ENCODE peak calls at places on chromosome 22, in nine cellular contexts. V, I, O, H, K, Y, C, S and B are unnamed samples.

GRCh38 chr22:20420157-20420842 is 17.3 kb downstream of the SCARF2 start:
- DNase-seq in V (no peak), I (no peak), O (no peak), H (no peak), K (peak; percentile 68), Y (no peak), C (no peak), S (no peak), B (no peak)

GRCh38 chr22:46038516-46039430 is 61.8 kb upstream of the WNT7B start:
- DNase-seq in V (no peak), I (no peak), O (no peak), H (no peak), K (peak; percentile 70), Y (no peak), C (no peak), S (no peak), B (no peak)

GRCh38 chr22:17411213-17411612 is 42.0 kb downstream of the CECR2 start:
- DNase-seq in V (no peak), I (peak; percentile 22), O (peak; percentile 33), H (no peak), K (no peak), Y (no peak), C (no peak), S (peak; percentile 44), B (no peak)

GRCh38 chr22:19848298-19849224 is 6.1 kb downstream of the GNB1L start:
- DNase-seq in V (no peak), I (no peak), O (peak; percentile 14), H (no peak), K (no peak), Y (no peak), C (peak; percentile 81), S (no peak), B (no peak)

GRCh38 chr22:39674536-39674935 is 104.0 kb downstream of the CACNA1I start:
- DNase-seq in V (no peak), I (no peak), O (peak; percentile 4), H (no peak), K (no peak), Y (no peak), C (no peak), S (no peak), B (no peak)

GRCh38 chr22:39236321-39237275 is 8.2 kb downstream of the PDGFB start:
- DNase-seq in V (no peak), I (no peak), O (no peak), H (no peak), K (no peak), Y (peak; percentile 19), C (no peak), S (peak; percentile 90), B (no peak)

GRCh38 chr22:44645531-44645930 is 56.5 kb upstream of the PRR5 start:
- DNase-seq in V (no peak), I (no peak), O (no peak), H (no peak), K (no peak), Y (no peak), C (no peak), S (no peak), B (no peak)

GRCh38 chr22:17783773-17784480 is 9.7 kb upstream of the BID start:
- DNase-seq in V (no peak), I (no peak), O (no peak), H (no peak), K (no peak), Y (no peak), C (no peak), S (no peak), B (no peak)

GRCh38 chr22:30219049-30219448 is 27.5 kb downstream of the LIF start:
- DNase-seq in V (no peak), I (no peak), O (no peak), H (no peak), K (no peak), Y (no peak), C (no peak), S (no peak), B (no peak)

GRCh38 chr22:33723915-33724314 is 196.4 kb downstream of the LARGE1 start:
- DNase-seq in V (no peak), I (no peak), O (no peak), H (no peak), K (no peak), Y (no peak), C (no peak), S (peak; percentile 18), B (no peak)

GRCh38 chr22:45453764-45454163 is 40.3 kb downstream of the RIBC2 start:
- DNase-seq in V (no peak), I (no peak), O (no peak), H (no peak), K (no peak), Y (peak; percentile 54), C (no peak), S (no peak), B (no peak)

GRCh38 chr22:42937164-42937854 is 77.6 kb downstream of the PACSIN2 start:
- DNase-seq in V (no peak), I (peak; percentile 73), O (peak; percentile 91), H (peak; percentile 56), K (no peak), Y (peak; percentile 86), C (no peak), S (no peak), B (peak; percentile 51)

GRCh38 chr22:19361501-19362103 is 69.9 kb downstream of the HIRA start:
- DNase-seq in V (no peak), I (no peak), O (no peak), H (no peak), K (no peak), Y (no peak), C (no peak), S (no peak), B (no peak)

GRCh38 chr22:33451851-33452469 is 393.8 kb upstream of the SYN3 start:
- DNase-seq in V (no peak), I (no peak), O (peak; percentile 13), H (no peak), K (no peak), Y (no peak), C (no peak), S (no peak), B (no peak)

GRCh38 chr22:42074153-42074750 is at the start of gene PHETA2:
- DNase-seq in V (peak; percentile 32), I (peak; percentile 34), O (peak; percentile 51), H (no peak), K (no peak), Y (peak; percentile 58), C (peak; percentile 49), S (no peak), B (no peak)

GRCh38 chr22:45212992-45213751 is 27.5 kb downstream of the KIAA0930 start:
- DNase-seq in V (no peak), I (peak; percentile 70), O (peak; percentile 76), H (no peak), K (no peak), Y (peak; percentile 80), C (no peak), S (peak; percentile 47), B (no peak)

GRCh38 chr22:44145544-44145943 is 35.2 kb upstream of the PARVG start:
- DNase-seq in V (no peak), I (no peak), O (no peak), H (no peak), K (no peak), Y (no peak), C (no peak), S (peak; percentile 46), B (no peak)

GRCh38 chr22:26588749-26589366 is 1.1 kb downstream of the TPST2 start:
- DNase-seq in V (no peak), I (no peak), O (no peak), H (no peak), K (no peak), Y (no peak), C (no peak), S (no peak), B (no peak)
- H3K4me3 ChIP-seq in V (peak overlapping the region; percentile 100), I (peak overlapping the region; percentile 79), O (peak overlapping the region; percentile 69), H (peak overlapping the region; percentile 77), K (peak overlapping the region; percentile 93), Y (peak overlapping the region; percentile 84), C (peak overlapping the region; percentile 95), S (peak overlapping the region; percentile 92), B (peak overlapping the region; percentile 87)

DNA sequence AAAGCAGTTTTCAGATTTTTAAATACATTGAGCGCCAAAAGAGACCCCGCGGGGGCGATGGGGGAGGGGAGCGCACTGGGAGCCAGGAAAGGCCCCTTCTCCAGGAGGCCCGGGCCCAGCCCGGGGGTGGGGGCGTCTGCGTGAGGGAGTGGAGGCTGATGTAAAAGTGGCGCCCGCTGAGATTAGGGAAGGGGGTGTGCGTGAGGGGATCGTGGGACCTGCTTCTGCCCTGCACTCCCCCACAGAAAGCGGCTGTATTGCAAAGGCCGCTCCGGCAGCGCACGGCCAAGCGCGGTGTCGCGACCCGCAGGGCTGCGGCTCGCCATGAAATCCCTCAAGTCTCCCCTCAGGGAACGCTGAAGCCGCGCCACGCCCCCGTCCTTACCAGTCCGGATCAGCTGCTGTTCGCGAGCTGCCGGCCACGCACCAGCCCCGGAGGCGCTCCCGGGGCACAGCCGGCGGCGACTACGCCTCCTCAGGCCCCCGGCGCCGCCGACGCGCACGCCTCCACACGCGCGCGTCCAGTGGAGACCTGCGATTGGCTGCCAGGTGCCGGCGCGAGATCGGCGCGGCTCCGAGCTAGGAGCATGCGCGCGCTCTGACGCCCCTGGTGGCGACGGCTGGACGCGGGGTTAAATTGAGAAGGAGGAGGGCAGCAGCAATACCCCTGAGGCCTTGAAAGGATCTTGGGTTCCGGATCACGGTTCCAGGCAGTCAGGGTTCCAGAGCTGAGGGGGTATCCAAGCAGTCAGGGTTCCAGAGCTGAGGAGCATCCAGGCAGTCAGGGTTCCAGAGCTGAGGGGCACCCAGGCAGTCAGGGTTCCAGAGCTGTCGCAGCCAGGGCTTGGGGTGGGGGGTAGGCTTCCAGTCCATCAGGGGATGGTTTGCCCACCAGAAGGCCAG is at the start of gene ZNF280B:
- DNase-seq in V (peak; percentile 94), I (peak; percentile 69), O (peak; percentile 84), H (peak; percentile 33), K (no peak), Y (peak; percentile 85), C (peak; percentile 73), S (peak; percentile 33), B (no peak)
- TF ChIP-seq CTCF in V (peak; percentile 81), I (peak; percentile 69), O (peak; percentile 68), H (peak; percentile 80), K (no peak), Y (peak; percentile 71), C (peak; percentile 36), S (peak; percentile 34), B (no peak)

GRCh38 chr22:27866136-27867091 is 52.6 kb downstream of the PITPNB start:
- DNase-seq in V (no peak), I (peak; percentile 92), O (peak; percentile 92), H (peak; percentile 70), K (no peak), Y (peak; percentile 92), C (no peak), S (peak; percentile 57), B (peak; percentile 55)
- H3K4me3 ChIP-seq in V (no peak overlapping the region), I (no peak overlapping the region), O (no peak overlapping the region), H (no peak overlapping the region), K (peak overlapping the region; percentile 20), Y (no peak overlapping the region), C (no peak overlapping the region), S (no peak overlapping the region), B (no peak overlapping the region)

GRCh38 chr22:23888615-23889401 is 5.4 kb upstream of the MIF start:
- DNase-seq in V (peak; percentile 45), I (peak; percentile 54), O (peak; percentile 14), H (no peak), K (no peak), Y (peak; percentile 28), C (no peak), S (no peak), B (no peak)
- TF ChIP-seq CTCF in V (peak; percentile 17), I (peak; percentile 30), O (no peak), H (peak; percentile 15), K (no peak), Y (peak; percentile 30), C (no peak), S (no peak), B (peak; percentile 20)